ENCODE peak calls at places on chromosomes 16 and 17, in four cellular contexts. A is psoas muscle, U is NT2/D1, V is A549. Z is an unnamed sample.

GRCh38 chr17:74513987-74514631 is 17.2 kb downstream of the CD300LB start:
- DNase-seq in A (no peak), U (no peak), V (peak; percentile 55), Z (no peak)

GRCh38 chr17:43601280-43602050 is 55.3 kb upstream of the ETV4 start:
- DNase-seq in A (peak; percentile 66), U (no peak), V (no peak), Z (no peak)

GRCh38 chr17:4739122-4740024 is at the start of the genes CXCL16 and ZMYND15:
- DNase-seq in A (peak; percentile 72), U (no peak), V (peak; percentile 85), Z (peak; percentile 55)

GRCh38 chr16:188674-189073 is 8.4 kb downstream of the HBQ1 start:
- DNase-seq in A (no peak), U (no peak), V (no peak), Z (no peak)

GRCh38 chr17:39164675-39165143 is 1.3 kb downstream of the ARL5C start:
- DNase-seq in A (peak; percentile 96), U (no peak), V (peak; percentile 99), Z (peak; percentile 78)

GRCh38 chr17:47276868-47277267 is 23.2 kb downstream of the ITGB3 start:
- DNase-seq in A (peak; percentile 79), U (no peak), V (no peak), Z (peak; percentile 79)

GRCh38 chr17:81960130-81960958 is 643 bp downstream of the NOTUM start:
- DNase-seq in A (no peak), U (no peak), V (no peak), Z (no peak)

GRCh38 chr16:89982318-89982717 is 33.8 kb downstream of the DEF8 start:
- DNase-seq in A (peak; percentile 59), U (no peak), V (no peak), Z (no peak)

GRCh38 chr17:80087346-80088265 is 13.8 kb upstream of the GAA start:
- DNase-seq in A (no peak), U (no peak), V (no peak), Z (no peak)

GRCh38 chr17:71870546-71870862 is 250.3 kb upstream of the SOX9 start:
- DNase-seq in A (no peak), U (no peak), V (no peak), Z (no peak)

GRCh38 chr17:46129302-46129701 is 63.9 kb downstream of the KANSL1 start:
- DNase-seq in A (no peak), U (no peak), V (no peak), Z (no peak)

GRCh38 chr17:78951967-78952551 is 26.9 kb upstream of the TIMP2 start:
- DNase-seq in A (no peak), U (no peak), V (no peak), Z (no peak)

GRCh38 chr16:68287276-68288251 is 23.2 kb downstream of the SLC7A6OS start:
- DNase-seq in A (peak; percentile 96), U (no peak), V (no peak), Z (no peak)

GRCh38 chr17:64992325-64992802 is 64.2 kb downstream of the GNA13 start:
- DNase-seq in A (no peak), U (no peak), V (peak; percentile 86), Z (no peak)

GRCh38 chr16:71369494-71369893 is 11.0 kb downstream of the CALB2 start:
- DNase-seq in A (no peak), U (no peak), V (no peak), Z (no peak)

GRCh38 chr16:11004351-11004750 is 60.0 kb downstream of the CLEC16A start:
- DNase-seq in A (no peak), U (no peak), V (no peak), Z (no peak)

GRCh38 chr17:45345246-45345553 is 28.4 kb upstream of the MAP3K14 start:
- DNase-seq in A (no peak), U (no peak), V (no peak), Z (no peak)

GRCh38 chr16:62033065-62033464 is 3.2 kb downstream of the CDH8 start:
- DNase-seq in A (no peak), U (no peak), V (no peak), Z (no peak)

GRCh38 chr17:82525712-82526111 is 6.2 kb downstream of the FOXK2 start:
- DNase-seq in A (no peak), U (no peak), V (no peak), Z (no peak)

GRCh38 chr16:53775821-53776431 is 72.0 kb downstream of the FTO start:
- DNase-seq in A (no peak), U (peak; percentile 11), V (peak; percentile 39), Z (peak; percentile 72)

GRCh38 chr17:57553525-57553924 is 191.6 kb downstream of the CCDC182 start:
- DNase-seq in A (no peak), U (no peak), V (no peak), Z (no peak)

GRCh38 chr16:1140582-1140981 is 12.3 kb upstream of the CACNA1H start:
- DNase-seq in A (no peak), U (no peak), V (no peak), Z (no peak)

GRCh38 chr17:82449883-82450356 is 632 bp downstream of the CYBC1 start:
- DNase-seq in A (no peak), U (no peak), V (no peak), Z (no peak)

GRCh38 chr16:86258713-86259112 is 251.6 kb upstream of the FOXF1 start:
- DNase-seq in A (no peak), U (no peak), V (no peak), Z (no peak)

GRCh38 chr17:5758651-5759050 is 174.3 kb upstream of the NLRP1 start:
- DNase-seq in A (no peak), U (no peak), V (no peak), Z (no peak)

DNA sequence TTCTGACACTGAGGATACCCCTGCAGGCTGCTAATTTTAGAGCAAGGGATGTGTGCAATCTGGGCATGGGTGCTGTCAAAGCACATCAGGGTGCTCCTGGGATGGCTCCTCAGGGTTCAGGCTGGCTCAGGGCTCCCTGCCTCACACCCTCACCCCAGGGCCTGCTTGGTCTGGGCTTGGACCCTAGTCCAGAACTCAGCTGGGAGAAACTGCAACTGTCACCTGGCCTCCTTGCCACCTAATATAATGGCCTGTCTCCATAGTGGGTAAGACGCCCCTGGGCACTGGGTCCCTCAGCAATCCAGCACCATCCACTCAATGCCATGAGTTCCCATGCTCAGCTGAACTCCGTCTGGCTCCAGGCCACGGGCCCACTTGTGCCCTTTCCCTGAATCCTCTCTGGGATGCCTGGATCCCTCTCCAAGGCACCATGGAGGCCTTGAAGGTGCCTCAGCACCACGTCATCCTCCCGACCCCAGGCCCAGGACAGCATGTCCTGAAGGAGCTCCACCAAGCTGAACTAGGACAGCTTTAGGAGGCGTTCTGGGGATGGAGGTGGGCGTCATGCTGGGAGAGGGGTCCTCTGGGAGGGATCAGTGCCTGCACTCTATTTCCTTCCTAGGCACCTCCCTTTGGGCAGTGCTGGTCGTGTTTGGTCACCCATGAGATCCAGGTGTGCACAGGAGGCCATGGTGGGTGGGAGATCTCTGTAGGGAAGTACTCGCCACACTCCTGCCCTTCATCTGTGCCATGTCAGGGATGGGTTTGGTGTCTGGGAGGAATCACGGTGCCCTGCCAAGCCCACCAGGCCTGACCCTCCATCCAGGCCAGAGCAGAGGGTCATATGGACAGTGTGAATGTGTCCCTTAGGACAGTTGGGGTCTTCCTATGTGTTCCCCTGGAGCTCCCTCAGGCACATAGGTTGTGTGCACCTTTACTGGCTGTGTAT is 1688.4 kb downstream of the TP53TG3F start:
- DNase-seq in A (no peak), U (no peak), V (no peak), Z (no peak)
- H3K9me3 ChIP-seq in A (no peaks in the 10 kb centered on the region), U (no peaks in the 10 kb centered on the region), V (peaks cover 5% of the 10 kb centered on the region), Z (no peaks in the 10 kb centered on the region)

DNA sequence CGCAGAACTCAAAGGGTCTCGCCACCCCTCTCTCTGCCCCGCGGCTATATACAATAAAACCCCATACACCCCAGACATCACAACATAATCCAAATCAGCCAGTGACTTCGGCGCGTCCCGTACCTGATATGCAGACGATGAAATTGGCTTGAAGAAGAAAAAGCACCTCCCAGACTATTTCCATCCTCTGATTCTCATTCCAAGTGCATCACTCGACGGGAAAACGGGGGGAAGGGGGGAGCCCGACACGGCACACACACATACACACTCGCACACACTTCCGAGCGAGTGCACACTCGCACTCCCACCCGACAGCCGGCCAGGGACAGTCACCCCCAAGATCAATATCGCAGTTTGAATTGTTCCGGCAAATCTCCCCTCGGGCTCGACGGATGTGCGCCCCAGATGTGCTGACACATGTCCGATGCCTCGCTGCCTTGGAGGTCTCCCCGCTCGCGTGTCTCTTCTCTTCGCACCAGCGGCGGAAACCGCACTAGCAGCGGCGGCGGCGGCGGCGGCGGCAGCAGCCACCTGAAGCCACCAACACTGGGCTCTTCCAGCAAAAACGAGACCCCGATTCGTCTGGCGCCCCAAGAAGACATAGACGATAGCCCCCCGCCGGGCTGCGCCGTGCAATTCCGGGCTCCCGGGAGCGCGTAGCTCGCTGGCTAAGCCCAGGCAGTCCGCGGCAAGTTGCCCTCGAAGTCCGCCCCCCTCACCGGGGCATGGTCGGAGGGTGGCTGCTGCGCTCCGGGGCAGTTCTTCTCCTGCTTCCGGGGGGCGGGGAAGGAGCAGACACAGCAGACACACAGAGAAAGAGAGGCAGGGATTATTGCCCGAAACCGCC is 688 bp downstream of the CA10 start:
- DNase-seq in A (peak; percentile 39), U (no peak), V (no peak), Z (no peak)
- H3K4me3 ChIP-seq in A (peak overlapping the region; percentile 50), U (peak overlapping the region; percentile 55), V (no peak overlapping the region), Z (no peak overlapping the region)

GRCh38 chr17:335691-336090 is 16.9 kb downstream of the RPH3AL start:
- DNase-seq in A (peak; percentile 39), U (no peak), V (no peak), Z (no peak)
- H3K9me3 ChIP-seq in A (no peaks in the 10 kb centered on the region), U (no peaks in the 10 kb centered on the region), V (no peaks in the 10 kb centered on the region), Z (no peaks in the 10 kb centered on the region)

DNA sequence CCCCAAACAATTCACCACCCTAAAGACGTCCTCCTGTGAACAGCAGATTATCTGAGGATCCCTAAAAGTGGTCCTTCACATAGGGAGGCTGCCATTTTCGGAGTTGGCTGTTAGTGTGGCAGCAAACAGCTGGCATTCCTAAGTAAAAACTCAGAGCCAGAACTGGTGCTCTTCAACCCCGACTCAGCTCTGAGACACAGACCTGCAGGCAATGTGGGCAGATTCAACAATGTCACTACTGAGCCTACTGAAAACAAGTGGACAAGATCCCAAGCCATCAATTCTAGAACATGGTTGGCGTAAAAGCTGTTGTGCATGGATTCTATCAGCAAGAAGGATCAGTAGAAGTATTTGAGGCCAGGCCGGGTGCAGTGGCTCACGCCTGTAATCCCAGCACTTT is 247.2 kb downstream of the NTN1 start:
- DNase-seq in A (no peak), U (no peak), V (no peak), Z (no peak)
- H3K4me3 ChIP-seq in A (no peak overlapping the region), U (no peak overlapping the region), V (no peak overlapping the region), Z (no peak overlapping the region)

DNA sequence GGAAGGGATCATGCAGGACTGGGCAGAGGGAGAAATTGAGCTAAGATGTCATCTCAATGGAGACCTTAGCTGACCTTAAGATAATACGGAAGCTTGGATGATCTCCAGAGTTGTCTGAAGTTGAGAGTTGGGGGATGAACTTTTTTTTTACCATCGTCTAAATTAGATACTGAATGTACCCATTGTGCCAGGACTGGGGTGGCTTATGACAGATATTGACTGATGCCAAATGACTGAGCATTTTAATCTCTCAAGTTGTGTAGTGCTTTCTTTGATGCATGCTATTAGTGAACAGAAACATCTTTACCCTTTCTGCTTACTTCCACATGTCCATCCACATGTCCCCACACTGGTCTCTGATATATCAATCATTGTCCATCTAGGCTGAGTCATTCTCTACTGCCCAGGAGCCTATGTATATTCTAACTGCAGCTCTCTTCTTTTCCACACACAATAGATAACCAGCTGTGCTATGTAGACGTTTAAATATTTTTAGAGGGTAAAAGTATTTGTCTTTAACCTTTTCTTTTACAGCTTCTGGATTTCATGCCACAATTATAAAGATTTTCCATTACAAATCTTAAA is 60.2 kb upstream of the ZKSCAN2 start:
- DNase-seq in A (no peak), U (peak; percentile 15), V (no peak), Z (no peak)
- H3K9me3 ChIP-seq in A (peaks cover 20% of the 10 kb centered on the region), U (peaks cover 2% of the 10 kb centered on the region), V (peaks cover 3% of the 10 kb centered on the region), Z (no peaks in the 10 kb centered on the region)